ENCODE peak calls at places on chromosomes 1 and 21, in ten cellular contexts. Z is lung, C is heart left ventricle, H is transverse colon, X is right atrium auricular region, V is neuronal stem cell, N is A549, Q is GM23248, G is sigmoid colon, J is heart right ventricle. I is an unnamed sample.

GRCh38 chr1:240092301-240093119 is 827 bp downstream of the FMN2 start:
- DNase-seq in Z (no peak), C (no peak), H (peak; percentile 9), X (no peak), V (peak; percentile 44), N (peak; percentile 73), Q (peak; percentile 88), G (peak; percentile 66), J (no peak), I (no peak)

GRCh38 chr1:154420172-154420571 is 15.0 kb downstream of the IL6R start:
- DNase-seq in Z (peak; percentile 68), C (peak; percentile 84), H (peak; percentile 78), X (peak; percentile 97), V (no peak), N (peak; percentile 86), Q (peak; percentile 96), G (peak; percentile 98), J (peak; percentile 82), I (no peak)

GRCh38 chr1:160209656-160210046 is 4.5 kb downstream of the PEA15 start:
- DNase-seq in Z (no peak), C (peak; percentile 73), H (no peak), X (peak; percentile 62), V (peak; percentile 36), N (no peak), Q (peak; percentile 50), G (no peak), J (peak; percentile 64), I (no peak)

GRCh38 chr1:202376247-202376646 is 27.7 kb downstream of the PPP1R12B start:
- DNase-seq in Z (no peak), C (no peak), H (no peak), X (no peak), V (no peak), N (peak; percentile 22), Q (peak; percentile 58), G (no peak), J (no peak), I (no peak)

GRCh38 chr1:38962560-38962959 is 20.9 kb upstream of the RHBDL2 start:
- DNase-seq in Z (no peak), C (no peak), H (no peak), X (no peak), V (no peak), N (no peak), Q (peak; percentile 58), G (no peak), J (no peak), I (no peak)

GRCh38 chr1:86636898-86637297 is 67.5 kb upstream of the SH3GLB1 start:
- DNase-seq in Z (no peak), C (no peak), H (no peak), X (no peak), V (no peak), N (no peak), Q (no peak), G (no peak), J (no peak), I (no peak)

GRCh38 chr21:31872452-31873274 is at the start of gene HUNK:
- DNase-seq in Z (peak; percentile 46), C (peak; percentile 24), H (peak; percentile 58), X (no peak), V (peak; percentile 73), N (peak; percentile 28), Q (peak; percentile 75), G (no peak), J (peak; percentile 15), I (peak; percentile 29)

GRCh38 chr1:3125546-3126368 is 56.8 kb downstream of the PRDM16 start:
- DNase-seq in Z (no peak), C (no peak), H (no peak), X (no peak), V (peak; percentile 45), N (no peak), Q (no peak), G (no peak), J (peak; percentile 37), I (no peak)

GRCh38 chr1:102724741-102725140 is 383.6 kb downstream of the COL11A1 start:
- DNase-seq in Z (no peak), C (no peak), H (no peak), X (no peak), V (no peak), N (no peak), Q (no peak), G (no peak), J (no peak), I (no peak)

GRCh38 chr1:223273511-223273910 is 90.5 kb downstream of the SUSD4 start:
- DNase-seq in Z (no peak), C (no peak), H (no peak), X (no peak), V (no peak), N (no peak), Q (no peak), G (no peak), J (no peak), I (no peak)

GRCh38 chr1:64251971-64252370 is 48.5 kb downstream of the UBE2U start:
- DNase-seq in Z (no peak), C (no peak), H (no peak), X (no peak), V (no peak), N (peak; percentile 4), Q (peak; percentile 15), G (no peak), J (no peak), I (no peak)

GRCh38 chr21:36065497-36066036 is 4.3 kb upstream of the CBR1 start:
- DNase-seq in Z (no peak), C (no peak), H (no peak), X (no peak), V (no peak), N (no peak), Q (peak; percentile 69), G (no peak), J (no peak), I (no peak)

GRCh38 chr1:164101802-164102201 is 457.2 kb upstream of the PBX1 start:
- DNase-seq in Z (no peak), C (no peak), H (no peak), X (no peak), V (no peak), N (no peak), Q (no peak), G (no peak), J (no peak), I (no peak)

GRCh38 chr21:45590246-45590725 is 48.0 kb upstream of the SLC19A1 start:
- DNase-seq in Z (peak; percentile 71), C (peak; percentile 56), H (peak; percentile 59), X (no peak), V (no peak), N (peak; percentile 46), Q (peak; percentile 70), G (peak; percentile 87), J (peak; percentile 78), I (peak; percentile 5)
- H3K27ac ChIP-seq in Z (no peak overlapping the region), C (no peak overlapping the region), H (no peak overlapping the region), X (no peak overlapping the region), V (no peak overlapping the region), N (no peak overlapping the region), Q (no peak overlapping the region), G (no peak overlapping the region), J (no peak overlapping the region), I (no peak overlapping the region)

DNA sequence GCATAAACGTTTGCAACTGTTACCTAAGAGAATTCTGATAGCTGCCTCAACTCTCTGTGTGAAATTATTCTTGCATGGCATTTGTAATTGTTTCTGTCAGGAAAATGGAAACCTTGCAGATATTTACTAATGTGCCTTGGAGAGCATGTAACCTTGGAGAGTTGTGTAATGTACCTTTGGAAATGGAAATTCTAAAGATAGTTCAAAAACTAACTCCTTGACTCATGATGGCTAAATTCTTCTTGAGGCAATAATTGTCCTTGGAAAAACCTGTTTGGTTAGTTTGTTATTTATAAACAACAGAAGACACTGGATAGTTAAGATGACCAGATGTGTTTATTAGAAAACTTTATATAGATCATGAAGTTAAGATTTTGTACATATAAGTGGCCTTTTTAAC is 1033.8 kb downstream of the PLA2G4A start:
- DNase-seq in Z (no peak), C (no peak), H (no peak), X (no peak), V (no peak), N (no peak), Q (no peak), G (no peak), J (no peak), I (no peak)
- H3K4me3 ChIP-seq in Z (no peak overlapping the region), C (no peak overlapping the region), H (no peak overlapping the region), X (no peak overlapping the region), V (no peak overlapping the region), N (no peak overlapping the region), Q (no peak overlapping the region), G (no peak overlapping the region), J (no peak overlapping the region), I (no peak overlapping the region)

GRCh38 chr1:72399807-72400206 is 117.5 kb upstream of the NEGR1 start:
- DNase-seq in Z (no peak), C (no peak), H (no peak), X (no peak), V (no peak), N (no peak), Q (no peak), G (no peak), J (no peak), I (no peak)
- H3K4me1 ChIP-seq in Z (no peaks in the 10 kb centered on the region), C (no peaks in the 10 kb centered on the region), H (no peaks in the 10 kb centered on the region), X (no peaks in the 10 kb centered on the region), V (no peaks in the 10 kb centered on the region), N (no peaks in the 10 kb centered on the region), Q (peaks cover 18% of the 10 kb centered on the region), G (no peaks in the 10 kb centered on the region), J (no peaks in the 10 kb centered on the region), I (no peaks in the 10 kb centered on the region)

DNA sequence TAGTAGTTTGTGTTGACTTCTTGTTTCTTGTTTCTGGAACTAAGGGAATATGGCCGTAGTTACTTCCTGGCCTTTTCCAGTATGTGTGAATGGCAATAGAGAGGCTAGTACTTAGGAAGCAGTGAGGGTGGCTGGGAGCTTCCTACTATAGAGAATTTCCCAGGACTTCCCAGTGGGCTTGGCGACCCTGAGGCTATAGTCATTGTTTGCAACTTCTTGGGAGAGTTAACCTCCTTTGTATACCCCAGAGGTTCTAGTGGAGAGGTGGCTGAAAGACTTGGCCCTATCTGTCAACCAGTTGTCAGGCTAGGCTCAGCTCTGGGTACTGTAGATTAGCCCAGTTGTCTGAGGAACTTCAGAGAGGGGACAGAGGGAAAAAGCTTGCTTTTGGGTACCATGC is 15.6 kb downstream of the RAD54L start:
- DNase-seq in Z (no peak), C (no peak), H (no peak), X (no peak), V (no peak), N (no peak), Q (no peak), G (no peak), J (no peak), I (no peak)
- H3K27ac ChIP-seq in Z (no peak overlapping the region), C (no peak overlapping the region), H (no peak overlapping the region), X (no peak overlapping the region), V (no peak overlapping the region), N (no peak overlapping the region), Q (no peak overlapping the region), G (no peak overlapping the region), J (no peak overlapping the region), I (no peak overlapping the region)

I was measured in OCI-LY7.